ENCODE peak calls at places on chromosomes 7 and 10, in four cellular contexts. J, F, K and P are unnamed samples.

GRCh38 chr10:88848499-88848898 is 3.1 kb downstream of the ANKRD22 start:
- DNase-seq in F (peak; percentile 66), K (peak; percentile 48), J (no peak), P (no peak)

GRCh38 chr10:131081386-131081785 is 230.1 kb downstream of the TCERG1L start:
- DNase-seq in F (no peak), J (no peak), K (no peak), P (no peak)

GRCh38 chr7:27160147-27160545 is 3.7 kb upstream of the HOXA7 start:
- DNase-seq in K (no peak), J (no peak), F (no peak), P (no peak)

GRCh38 chr10:129491123-129491734 is 24.2 kb downstream of the MGMT start:
- DNase-seq in J (no peak), K (peak; percentile 3), F (peak; percentile 32), P (no peak)

GRCh38 chr10:132521466-132522102 is 16.0 kb upstream of the INPP5A start:
- DNase-seq in J (no peak), K (no peak), F (no peak), P (peak; percentile 37)

GRCh38 chr7:149084407-149084806 is 6.1 kb downstream of the ZNF786 start:
- DNase-seq in J (no peak), F (no peak), K (no peak), P (no peak)

GRCh38 chr7:93043393-93043985 is 74.3 kb downstream of the SAMD9 start:
- DNase-seq in J (no peak), K (peak; percentile 43), F (peak; percentile 22), P (no peak)

GRCh38 chr10:1121311-1121970 is 65.3 kb downstream of the WDR37 start:
- DNase-seq in F (no peak), K (peak; percentile 60), J (no peak), P (no peak)

GRCh38 chr7:38318241-38318640 is 44.8 kb upstream of the TARP start:
- DNase-seq in F (no peak), K (no peak), J (no peak), P (no peak)

GRCh38 chr7:4268040-4268965 is 413.8 kb upstream of the FOXK1 start:
- DNase-seq in J (no peak), K (no peak), F (no peak), P (no peak)

GRCh38 chr7:74222851-74223710 is 13.3 kb downstream of the LAT2 start:
- DNase-seq in F (no peak), K (no peak), J (no peak), P (no peak)

GRCh38 chr10:30758341-30758740 is 128.8 kb upstream of the LYZL2 start:
- DNase-seq in J (no peak), K (no peak), F (no peak), P (no peak)

GRCh38 chr7:130741336-130741995 is 7.5 kb upstream of the KLF14 start:
- DNase-seq in F (no peak), K (no peak), J (no peak), P (no peak)

GRCh38 chr7:1977059-1977875 is 255.5 kb downstream of the MAD1L1 start:
- DNase-seq in K (no peak), F (no peak), J (no peak), P (no peak)

GRCh38 chr10:119190353-119190752 is 11.7 kb upstream of the PRDX3 start:
- DNase-seq in F (no peak), J (no peak), K (peak; percentile 77), P (no peak)

GRCh38 chr7:47721670-47722069 is 139.8 kb upstream of the TNS3 start:
- DNase-seq in J (no peak), K (no peak), F (no peak), P (no peak)